ENCODE peak calls at places on chromosomes 6 and 20, in five cellular contexts. One of them, this sample, is unnamed. For H3K36me3, the result is how much of the 10 kb centered on the place peaks cover.

GRCh38 chr20:10113746-10114145 is 79.0 kb downstream of the ANKEF1 start:
- DNase-seq in PC-3: peak
- DNase-seq in astrocyte: peak
- DNase-seq in GM23338: no peak
- DNase-seq in lower lobe of right lung: no peak
- DNase-seq in this sample: no peak

GRCh38 chr20:50302463-50303041 is 111.9 kb downstream of the CEBPB start:
- DNase-seq in PC-3: peak
- DNase-seq in astrocyte: peak
- DNase-seq in GM23338: no peak
- DNase-seq in lower lobe of right lung: peak
- DNase-seq in this sample: no peak

GRCh38 chr20:57947421-57948176 is 237.8 kb upstream of the PMEPA1 start:
- DNase-seq in PC-3: no peak
- DNase-seq in astrocyte: peak
- DNase-seq in GM23338: no peak
- DNase-seq in lower lobe of right lung: no peak
- DNase-seq in this sample: peak

GRCh38 chr6:159654483-159655098 is 38.5 kb downstream of the SOD2 start:
- DNase-seq in PC-3: peak
- DNase-seq in astrocyte: peak
- DNase-seq in GM23338: peak
- DNase-seq in lower lobe of right lung: no peak
- DNase-seq in this sample: no peak

GRCh38 chr6:113048741-113049140 is 701.6 kb downstream of the RFPL4B start:
- DNase-seq in PC-3: no peak
- DNase-seq in astrocyte: peak
- DNase-seq in GM23338: no peak
- DNase-seq in lower lobe of right lung: no peak
- DNase-seq in this sample: no peak

GRCh38 chr20:53828673-53829085 is 235.0 kb upstream of the ZNF217 start:
- DNase-seq in PC-3: peak
- DNase-seq in astrocyte: peak
- DNase-seq in GM23338: peak
- DNase-seq in lower lobe of right lung: no peak
- DNase-seq in this sample: peak

GRCh38 chr6:109853951-109854350 is 124.2 kb upstream of the GPR6 start:
- DNase-seq in PC-3: peak
- DNase-seq in astrocyte: no peak
- DNase-seq in GM23338: no peak
- DNase-seq in lower lobe of right lung: no peak
- DNase-seq in this sample: no peak

GRCh38 chr20:10111144-10111771 is 76.5 kb downstream of the ANKEF1 start:
- DNase-seq in PC-3: peak
- DNase-seq in astrocyte: no peak
- DNase-seq in GM23338: no peak
- DNase-seq in lower lobe of right lung: no peak
- DNase-seq in this sample: no peak

GRCh38 chr6:132443206-132443605 is 41.9 kb upstream of the MOXD1 start:
- DNase-seq in PC-3: no peak
- DNase-seq in astrocyte: peak
- DNase-seq in GM23338: no peak
- DNase-seq in lower lobe of right lung: no peak
- DNase-seq in this sample: no peak

GRCh38 chr6:124961784-124962611 is at the start of gene RNF217:
- DNase-seq in PC-3: peak
- DNase-seq in astrocyte: peak
- DNase-seq in GM23338: peak
- DNase-seq in lower lobe of right lung: peak
- DNase-seq in this sample: peak

GRCh38 chr20:4444404-4444803 is 277.3 kb upstream of the PRND start:
- DNase-seq in PC-3: peak
- DNase-seq in astrocyte: peak
- DNase-seq in GM23338: no peak
- DNase-seq in lower lobe of right lung: no peak
- DNase-seq in this sample: peak

GRCh38 chr20:51609251-51609650 is 66.7 kb upstream of the NFATC2 start:
- DNase-seq in PC-3: no peak
- DNase-seq in astrocyte: no peak
- DNase-seq in GM23338: no peak
- DNase-seq in lower lobe of right lung: no peak
- DNase-seq in this sample: no peak

GRCh38 chr6:15077006-15077405 is 168.9 kb upstream of the JARID2 start:
- DNase-seq in PC-3: peak
- DNase-seq in astrocyte: peak
- DNase-seq in GM23338: no peak
- DNase-seq in lower lobe of right lung: no peak
- DNase-seq in this sample: peak

GRCh38 chr20:46203510-46203837 is 85.4 kb downstream of the CD40 start:
- DNase-seq in PC-3: no peak
- DNase-seq in astrocyte: no peak
- DNase-seq in GM23338: no peak
- DNase-seq in lower lobe of right lung: no peak
- DNase-seq in this sample: no peak

GRCh38 chr6:11211235-11211634 is 21.2 kb downstream of the NEDD9 start:
- DNase-seq in PC-3: no peak
- DNase-seq in astrocyte: peak
- DNase-seq in GM23338: no peak
- DNase-seq in lower lobe of right lung: no peak
- DNase-seq in this sample: no peak

GRCh38 chr6:56450882-56451739 is 191.6 kb downstream of the DST start:
- DNase-seq in PC-3: no peak
- DNase-seq in astrocyte: peak
- DNase-seq in GM23338: no peak
- DNase-seq in lower lobe of right lung: no peak
- DNase-seq in this sample: peak

GRCh38 chr6:2970753-2971419 is 481 bp downstream of the SERPINB6 start:
- DNase-seq in PC-3: peak
- DNase-seq in astrocyte: peak
- DNase-seq in GM23338: peak
- DNase-seq in lower lobe of right lung: peak
- DNase-seq in this sample: peak

GRCh38 chr6:165819394-165819793 is 156.4 kb upstream of the PDE10A start:
- DNase-seq in PC-3: no peak
- DNase-seq in astrocyte: no peak
- DNase-seq in GM23338: peak
- DNase-seq in lower lobe of right lung: no peak
- DNase-seq in this sample: peak

GRCh38 chr20:18666803-18667460 is 79.1 kb downstream of the DTD1 start:
- DNase-seq in PC-3: no peak
- DNase-seq in astrocyte: no peak
- DNase-seq in GM23338: peak
- DNase-seq in lower lobe of right lung: no peak
- DNase-seq in this sample: no peak

GRCh38 chr6:89118931-89119330 is 1.1 kb upstream of the SRSF12 start:
- DNase-seq in PC-3: no peak
- DNase-seq in astrocyte: no peak
- DNase-seq in GM23338: no peak
- DNase-seq in lower lobe of right lung: no peak
- DNase-seq in this sample: no peak

GRCh38 chr20:45080867-45081616 is 19.9 kb downstream of the KCNS1 start:
- DNase-seq in PC-3: peak
- DNase-seq in astrocyte: no peak
- DNase-seq in GM23338: peak
- DNase-seq in lower lobe of right lung: no peak
- DNase-seq in this sample: peak
- H3K36me3 ChIP-seq in PC-3: under half
- H3K36me3 ChIP-seq in astrocyte: under half
- H3K36me3 ChIP-seq in GM23338: under half
- H3K36me3 ChIP-seq in lower lobe of right lung: half or more
- H3K36me3 ChIP-seq in this sample: under half

DNA sequence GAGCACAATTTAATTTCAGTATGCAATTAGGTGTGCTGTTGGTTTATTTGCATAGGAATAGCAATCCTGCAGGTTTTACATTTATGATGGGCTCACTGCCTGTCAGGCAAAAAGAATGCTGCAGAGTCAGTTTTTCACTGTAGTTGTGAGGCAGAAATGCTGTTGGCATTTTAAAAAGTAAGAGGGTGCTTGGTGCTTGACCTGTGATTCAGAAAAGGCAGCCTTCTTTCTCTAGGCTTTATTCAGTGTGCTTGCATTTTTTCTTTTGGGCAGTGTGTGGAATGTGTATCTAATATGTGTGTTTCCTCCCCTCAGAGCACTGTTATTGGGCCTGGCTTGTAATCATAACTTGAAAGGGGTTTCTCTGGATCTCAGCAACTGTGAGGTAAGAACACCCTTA is 152.2 kb upstream of the SCGN start:
- DNase-seq in PC-3: peak
- DNase-seq in astrocyte: peak
- DNase-seq in GM23338: peak
- DNase-seq in lower lobe of right lung: no peak
- DNase-seq in this sample: peak
- H3K27ac ChIP-seq in PC-3: peak
- H3K27ac ChIP-seq in astrocyte: no peak
- H3K27ac ChIP-seq in GM23338: peak
- H3K27ac ChIP-seq in lower lobe of right lung: no peak
- H3K27ac ChIP-seq in this sample: no peak

GRCh38 chr6:93858213-93858612 is 438.9 kb upstream of the EPHA7 start:
- DNase-seq in PC-3: no peak
- DNase-seq in astrocyte: no peak
- DNase-seq in GM23338: peak
- DNase-seq in lower lobe of right lung: no peak
- DNase-seq in this sample: no peak
- H3K36me3 ChIP-seq in PC-3: under half
- H3K36me3 ChIP-seq in astrocyte: under half
- H3K36me3 ChIP-seq in GM23338: under half
- H3K36me3 ChIP-seq in lower lobe of right lung: under half
- H3K36me3 ChIP-seq in this sample: under half

GRCh38 chr20:49188101-49188784 is at the start of gene STAU1:
- DNase-seq in PC-3: peak
- DNase-seq in astrocyte: peak
- DNase-seq in GM23338: peak
- DNase-seq in lower lobe of right lung: peak
- DNase-seq in this sample: peak
- H3K27ac ChIP-seq in PC-3: peak
- H3K27ac ChIP-seq in astrocyte: peak
- H3K27ac ChIP-seq in GM23338: peak
- H3K27ac ChIP-seq in lower lobe of right lung: peak
- H3K27ac ChIP-seq in this sample: peak

GRCh38 chr20:34365765-34366213 is 2.7 kb downstream of the ITCH start:
- DNase-seq in PC-3: no peak
- DNase-seq in astrocyte: no peak
- DNase-seq in GM23338: no peak
- DNase-seq in lower lobe of right lung: no peak
- DNase-seq in this sample: no peak

GRCh38 chr20:34368547-34368946 is 5.5 kb downstream of the ITCH start:
- DNase-seq in PC-3: peak
- DNase-seq in astrocyte: no peak
- DNase-seq in GM23338: peak
- DNase-seq in lower lobe of right lung: no peak
- DNase-seq in this sample: no peak

GRCh38 chr20:34370062-34370461 is 7.0 kb downstream of the ITCH start:
- DNase-seq in PC-3: no peak
- DNase-seq in astrocyte: no peak
- DNase-seq in GM23338: no peak
- DNase-seq in lower lobe of right lung: no peak
- DNase-seq in this sample: no peak

GRCh38 chr20:34367155-34367554 is 4.1 kb downstream of the ITCH start:
- DNase-seq in PC-3: no peak
- DNase-seq in astrocyte: no peak
- DNase-seq in GM23338: no peak
- DNase-seq in lower lobe of right lung: no peak
- DNase-seq in this sample: no peak

DNA sequence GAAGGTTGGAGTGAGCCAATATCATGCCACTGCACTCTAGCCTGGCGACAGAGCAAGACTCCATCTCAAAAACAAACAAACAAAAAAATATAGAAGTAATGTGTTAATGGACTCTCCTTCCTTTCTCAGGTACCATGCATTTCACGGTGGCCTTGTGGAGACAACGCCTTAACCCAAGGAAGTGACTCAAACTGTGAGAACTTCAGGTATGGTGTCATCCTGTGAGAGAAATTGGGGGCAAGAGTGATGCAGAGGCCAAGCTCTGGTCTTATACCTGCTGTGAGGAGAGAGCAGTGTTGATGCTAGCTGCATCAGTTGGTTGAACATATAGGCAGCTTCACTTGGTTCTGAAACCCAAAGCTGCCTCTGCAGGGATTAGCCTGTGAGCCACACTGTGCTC is 6.2 kb downstream of the ITCH start:
- DNase-seq in PC-3: peak
- DNase-seq in astrocyte: no peak
- DNase-seq in GM23338: no peak
- DNase-seq in lower lobe of right lung: no peak
- DNase-seq in this sample: no peak
- H3K36me3 ChIP-seq in PC-3: under half
- H3K36me3 ChIP-seq in astrocyte: under half
- H3K36me3 ChIP-seq in GM23338: under half
- H3K36me3 ChIP-seq in lower lobe of right lung: under half
- H3K36me3 ChIP-seq in this sample: under half

GRCh38 chr6:150979826-150980225 is 114.3 kb downstream of the MTHFD1L start:
- DNase-seq in PC-3: no peak
- DNase-seq in astrocyte: no peak
- DNase-seq in GM23338: no peak
- DNase-seq in lower lobe of right lung: no peak
- DNase-seq in this sample: no peak
- H3K27ac ChIP-seq in PC-3: no peak
- H3K27ac ChIP-seq in astrocyte: no peak
- H3K27ac ChIP-seq in GM23338: peak
- H3K27ac ChIP-seq in lower lobe of right lung: no peak
- H3K27ac ChIP-seq in this sample: no peak